ENCODE peak calls at places on chromosomes 6 and 20, in five cellular contexts. W is CD8-positive, alpha-beta T cell; S is thoracic aorta; M is ascending aorta; I is psoas muscle. X is an unnamed sample.

GRCh38 chr20:858011-858410 is 24.5 kb downstream of the FAM110A start:
- DNase-seq in S (no peak), M (no peak), W (no peak), I (no peak), X (no peak)

GRCh38 chr6:134351615-134352474 is 33.9 kb upstream of the SGK1 start:
- DNase-seq in W (no peak), S (no peak), M (no peak), I (no peak), X (no peak)

GRCh38 chr6:31076611-31077010 is 35.8 kb downstream of the C6orf15 start:
- DNase-seq in M (no peak), S (no peak), I (no peak), W (no peak), X (no peak)

GRCh38 chr6:129280719-129281118 is 397.8 kb downstream of the LAMA2 start:
- DNase-seq in I (no peak), W (peak), M (no peak), S (no peak), X (no peak)

GRCh38 chr20:7714549-7714948 is 225.7 kb downstream of the HAO1 start:
- DNase-seq in W (no peak), S (no peak), I (no peak), M (no peak), X (no peak)

GRCh38 chr6:38432079-38432478 is 207.7 kb downstream of the BTBD9 start:
- DNase-seq in S (no peak), I (no peak), W (no peak), M (no peak), X (no peak)

GRCh38 chr6:134730013-134730412 is 219.9 kb downstream of the ALDH8A1 start:
- DNase-seq in I (no peak), M (no peak), S (no peak), W (no peak), X (no peak)

GRCh38 chr6:40755046-40755681 is 168.0 kb upstream of the LRFN2 start:
- DNase-seq in M (no peak), W (no peak), S (no peak), I (no peak), X (no peak)

GRCh38 chr20:61350500-61351250 is 98.6 kb downstream of the CDH4 start:
- DNase-seq in S (no peak), I (no peak), W (no peak), M (no peak), X (no peak)

GRCh38 chr20:56163806-56164205 is 84.7 kb upstream of the MC3R start:
- DNase-seq in M (no peak), W (no peak), S (no peak), I (no peak), X (no peak)

GRCh38 chr6:117206951-117207687 is 58.2 kb upstream of the VGLL2 start:
- DNase-seq in M (no peak), W (no peak), S (no peak), I (no peak), X (no peak)

GRCh38 chr6:52663120-52663934 is 7.6 kb upstream of the TMEM14A start:
- DNase-seq in M (no peak), I (peak), S (no peak), W (peak), X (peak)

GRCh38 chr20:22389836-22390542 is 194.4 kb downstream of the FOXA2 start:
- DNase-seq in I (no peak), S (no peak), W (no peak), M (no peak), X (no peak)

GRCh38 chr6:41894366-41895299 is 542 bp downstream of the USP49 start:
- DNase-seq in M (no peak), I (no peak), W (no peak), S (peak), X (no peak)

GRCh38 chr20:1995531-1996310 is 1.9 kb upstream of the PDYN start:
- DNase-seq in I (no peak), W (no peak), S (no peak), M (no peak), X (no peak)

GRCh38 chr20:39518649-39519048 is 556.5 kb downstream of the DHX35 start:
- DNase-seq in I (no peak), W (no peak), M (no peak), S (no peak), X (no peak)

GRCh38 chr6:73983367-73983766 is 287.4 kb downstream of the CD109 start:
- DNase-seq in W (no peak), M (no peak), I (no peak), S (no peak), X (no peak)

GRCh38 chr6:27237089-27237723 is 10.3 kb upstream of the PRSS16 start:
- DNase-seq in S (no peak), I (no peak), W (peak), M (no peak), X (no peak)

GRCh38 chr6:135936606-135937005 is 85.1 kb downstream of the PDE7B start:
- DNase-seq in I (no peak), M (no peak), S (no peak), W (no peak), X (no peak)

GRCh38 chr6:134316733-134317431 is 1.0 kb downstream of the SGK1 start:
- DNase-seq in W (no peak), S (no peak), I (no peak), M (no peak), X (no peak)

GRCh38 chr20:61588356-61589054 is 336.4 kb downstream of the CDH4 start:
- DNase-seq in S (no peak), W (no peak), I (no peak), M (no peak), X (no peak)

GRCh38 chr6:140811642-140812041 is 1321.1 kb upstream of the GJE1 start:
- DNase-seq in W (no peak), I (no peak), M (no peak), S (no peak), X (no peak)

GRCh38 chr20:59157961-59158541 is 5.6 kb upstream of the ZNF831 start:
- DNase-seq in W (no peak), I (no peak), S (no peak), M (no peak), X (no peak)

GRCh38 chr6:165718486-165718885 is 55.4 kb upstream of the PDE10A start:
- DNase-seq in M (no peak), S (no peak), I (no peak), W (no peak), X (no peak)

GRCh38 chr6:113315879-113316278 is 541.3 kb upstream of the MARCKS start:
- DNase-seq in I (no peak), S (no peak), M (no peak), W (no peak), X (no peak)

GRCh38 chr20:34385464-34385863 is 22.4 kb downstream of the ITCH start:
- DNase-seq in W (no peak), S (no peak), I (no peak), M (no peak), X (no peak)

GRCh38 chr20:31330893-31331292 is 22.5 kb upstream of the DEFB116 start:
- DNase-seq in I (no peak), W (no peak), S (no peak), M (no peak), X (no peak)

DNA sequence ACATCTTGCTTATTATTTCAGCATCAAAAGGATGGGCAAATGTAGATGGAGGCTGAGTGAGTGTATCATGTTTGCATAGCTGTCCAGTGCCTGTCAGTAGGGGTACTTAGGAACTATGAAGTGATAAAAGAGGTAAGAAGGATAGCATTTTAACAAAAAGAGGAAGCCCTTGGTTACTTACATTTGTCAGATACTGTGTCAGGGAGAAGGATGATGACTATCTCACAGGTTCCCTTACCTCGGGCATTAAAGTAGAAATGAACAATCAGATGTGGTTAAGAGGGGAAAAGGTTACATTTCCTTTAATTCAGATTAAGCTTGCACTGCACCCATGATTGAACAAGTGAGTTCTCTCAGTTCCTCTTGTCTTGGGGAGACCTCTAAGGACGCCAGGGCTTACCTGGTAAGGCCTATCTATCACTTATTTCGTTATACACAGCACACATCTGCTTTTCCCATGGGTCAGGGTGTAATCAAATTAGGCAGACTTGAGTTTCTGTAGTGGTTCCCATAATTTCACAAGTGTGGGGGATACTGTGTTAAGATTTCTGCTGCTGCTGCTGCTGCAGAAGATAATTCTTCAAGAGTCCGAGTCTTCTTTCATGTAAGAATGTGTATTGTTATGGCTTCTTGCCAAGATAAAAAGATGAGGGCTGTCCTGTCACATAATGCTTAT is 4.5 kb downstream of the FOXO3 start:
- DNase-seq in S (no peak), W (peak), I (no peak), M (no peak), X (peak)
- H3K27ac ChIP-seq in S (peak), W (no peak), I (peak), M (peak), X (peak)

DNA sequence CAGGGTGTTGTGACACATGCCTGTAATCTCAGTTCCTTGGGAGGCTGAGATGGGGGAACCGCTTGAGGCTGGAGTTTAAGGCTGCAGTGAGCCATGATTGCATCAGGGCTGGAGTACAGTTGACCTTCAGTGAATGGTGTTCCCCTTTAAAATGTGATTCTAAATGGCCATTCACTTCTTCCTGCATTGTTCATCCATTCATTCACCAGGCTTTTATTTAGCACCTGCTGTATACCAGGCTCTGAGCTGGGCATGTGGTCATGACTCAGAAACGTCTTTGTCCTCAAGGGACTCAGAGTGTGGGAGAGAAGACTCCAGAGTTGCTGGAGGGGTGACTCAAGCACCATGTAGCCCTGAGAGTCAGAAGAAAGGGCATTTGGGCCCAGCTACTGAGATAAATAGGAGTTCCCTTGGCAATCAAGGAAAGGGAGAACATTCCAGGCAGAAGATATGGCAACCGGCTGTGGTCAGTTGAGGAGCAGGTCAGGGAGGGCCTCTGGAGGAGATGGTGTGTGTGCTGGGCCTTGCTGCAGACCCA is 101.1 kb downstream of the DLGAP4 start:
- DNase-seq in W (no peak), S (no peak), M (no peak), I (no peak), X (no peak)
- H3K27ac ChIP-seq in W (no peak), S (no peak), M (no peak), I (no peak), X (no peak)

GRCh38 chr6:44176130-44176934 is 17.7 kb downstream of the CAPN11 start:
- DNase-seq in S (no peak), M (no peak), W (no peak), I (no peak), X (no peak)
- H3K27ac ChIP-seq in S (no peak), M (peak), W (no peak), I (no peak), X (no peak)

GRCh38 chr20:36101201-36101600 is 53.3 kb upstream of the EPB41L1 start:
- DNase-seq in S (no peak), I (no peak), W (no peak), M (no peak), X (no peak)
- H3K27ac ChIP-seq in S (no peak), I (no peak), W (no peak), M (no peak), X (no peak)

GRCh38 chr6:151241853-151242252 is 2.1 kb downstream of the AKAP12 start:
- DNase-seq in W (no peak), M (no peak), S (no peak), I (no peak), X (no peak)

GRCh38 chr6:151240861-151241642 is 1.3 kb downstream of the AKAP12 start:
- DNase-seq in S (no peak), W (no peak), M (no peak), I (peak), X (peak)

GRCh38 chr6:151239603-151240035 is at the start of gene AKAP12:
- DNase-seq in W (no peak), I (peak), S (no peak), M (peak), X (peak)

GRCh38 chr6:151242420-151242841 is 2.7 kb downstream of the AKAP12 start:
- DNase-seq in W (no peak), S (no peak), M (no peak), I (no peak), X (no peak)

DNA sequence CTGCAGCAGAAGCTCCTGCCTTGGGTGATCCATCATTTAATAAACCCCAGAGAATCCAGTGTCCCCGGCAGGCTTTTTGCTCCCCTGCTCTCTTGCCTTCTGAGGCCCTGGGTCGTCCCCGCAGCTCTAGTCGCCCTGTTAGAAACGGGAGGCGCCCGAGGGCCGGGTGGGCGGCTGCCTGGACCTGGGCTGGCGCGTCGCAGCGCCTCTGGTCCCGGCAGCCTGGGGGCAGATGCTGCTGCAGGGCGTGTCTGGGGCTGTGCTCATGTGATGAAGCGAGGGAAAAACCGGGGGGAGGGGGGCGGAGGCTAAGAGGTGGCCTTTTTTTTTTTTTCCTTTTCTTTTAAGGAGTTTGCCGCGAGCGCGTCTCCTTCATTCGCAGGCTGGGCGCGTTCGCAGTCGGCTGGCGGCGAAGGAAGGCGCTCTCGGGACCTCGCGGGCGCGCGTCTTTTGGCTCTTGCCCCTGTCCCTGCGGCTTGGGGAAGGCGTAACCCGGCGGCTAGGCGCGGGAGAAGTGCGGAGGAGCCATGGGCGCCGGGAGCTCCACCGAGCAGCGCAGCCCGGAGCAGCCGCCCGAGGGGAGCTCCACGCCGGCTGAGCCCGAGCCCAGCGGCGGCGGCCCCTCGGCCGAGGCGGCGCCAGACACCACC is 394 bp downstream of the AKAP12 start:
- DNase-seq in S (peak), W (no peak), M (peak), I (peak), X (peak)
- H3K27ac ChIP-seq in S (peak), W (no peak), M (peak), I (peak), X (peak)

DNA sequence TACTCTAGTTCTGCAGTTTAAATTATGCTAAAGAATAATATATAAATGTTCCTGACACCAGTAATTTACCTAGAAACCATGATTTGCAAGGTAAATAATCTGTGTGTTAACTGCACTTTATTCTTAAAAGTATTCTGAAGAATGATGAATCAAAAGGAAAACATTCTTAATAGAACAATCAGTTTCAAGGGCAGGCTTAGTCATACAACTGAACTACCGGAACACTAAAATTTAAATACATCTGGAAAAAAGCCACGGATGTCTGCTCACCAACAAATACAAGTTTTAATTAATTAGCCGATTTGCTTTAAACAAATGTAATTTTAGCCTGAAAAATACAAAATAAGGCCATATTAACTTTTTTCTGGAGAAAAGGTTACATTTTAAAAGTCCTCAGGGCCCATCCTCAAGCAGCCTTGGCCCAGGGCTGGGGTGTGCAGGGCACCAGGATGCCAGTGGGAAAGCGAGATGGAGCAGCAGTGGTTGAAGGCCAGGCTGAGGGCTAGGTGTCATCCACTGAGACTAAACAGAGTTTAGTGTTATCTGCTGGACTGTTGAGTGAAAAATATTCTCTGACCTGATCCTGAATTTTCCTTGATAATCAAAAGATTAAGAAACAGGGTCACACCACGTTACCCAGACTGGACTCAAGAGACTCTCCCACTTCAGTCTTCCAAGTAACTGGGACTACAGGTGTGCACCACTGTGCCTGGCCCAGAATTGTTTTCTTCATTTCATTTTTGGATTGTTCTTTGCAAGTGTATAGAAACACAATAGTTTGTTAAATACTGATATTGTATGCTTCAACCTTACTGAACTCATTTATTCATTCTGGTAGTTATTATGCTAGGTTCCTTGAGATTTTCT is 88.2 kb upstream of the DST start:
- DNase-seq in M (no peak), I (no peak), S (no peak), W (no peak), X (no peak)
- H3K27ac ChIP-seq in M (peak), I (no peak), S (peak), W (no peak), X (no peak)

X was measured in Peyer's patch.